ENCODE peak calls at places on chromosome 18, in four cellular contexts. Q is HepG2, Z is GM12878, K is K562. T is an unnamed sample.

GRCh38 chr18:27136208-27136535 is 48.9 kb downstream of the CHST9 start:
- DNase-seq in K (no peak), Z (no peak), Q (peak; percentile 86), T (peak; percentile 28)

GRCh38 chr18:65761636-65762310 is 11.0 kb downstream of the CDH7 start:
- DNase-seq in Q (no peak), Z (no peak), K (no peak), T (no peak)

GRCh38 chr18:70469916-70470315 is 181.1 kb downstream of the SOCS6 start:
- DNase-seq in Z (no peak), K (no peak), Q (no peak), T (no peak)

GRCh38 chr18:63071566-63072175 is 247.9 kb downstream of the BCL2 start:
- DNase-seq in Z (no peak), K (no peak), Q (no peak), T (no peak)

GRCh38 chr18:34801769-34802168 is 91.7 kb downstream of the DTNA start:
- DNase-seq in Z (no peak), K (no peak), Q (no peak), T (no peak)

GRCh38 chr18:75198046-75198445 is 10.9 kb downstream of the PTGR3 start:
- DNase-seq in Q (no peak), K (no peak), Z (no peak), T (no peak)

GRCh38 chr18:27378396-27379094 is 193.4 kb upstream of the CHST9 start:
- DNase-seq in Q (no peak), Z (no peak), K (no peak), T (no peak)

GRCh38 chr18:57438669-57439616 is 3.8 kb downstream of the ONECUT2 start:
- DNase-seq in Z (no peak), K (no peak), Q (no peak), T (no peak)

GRCh38 chr18:9971313-9971920 is 57.6 kb downstream of the VAPA start:
- DNase-seq in K (peak; percentile 81), Z (peak; percentile 27), Q (peak; percentile 64), T (peak; percentile 72)

GRCh38 chr18:73881396-73881795 is 266.2 kb downstream of the FBXO15 start:
- DNase-seq in Z (no peak), K (no peak), Q (no peak), T (no peak)
- TF ChIP-seq POLR2AphosphoS2 in Z (no peak), K (no peak), Q (no peak), T (no peak)

GRCh38 chr18:72867721-72868665 is at the start of gene NETO1:
- DNase-seq in K (no peak), Q (no peak), Z (no peak), T (no peak)

GRCh38 chr18:72866901-72867701 is 686 bp downstream of the NETO1 start:
- DNase-seq in Q (no peak), Z (no peak), K (no peak), T (no peak)

GRCh38 chr18:72868666-72869661 is 1.2 kb upstream of the NETO1 start:
- DNase-seq in Q (no peak), K (no peak), Z (no peak), T (no peak)

GRCh38 chr18:72869786-72870185 is 2.0 kb upstream of the NETO1 start:
- DNase-seq in Z (no peak), K (no peak), Q (no peak), T (no peak)

DNA sequence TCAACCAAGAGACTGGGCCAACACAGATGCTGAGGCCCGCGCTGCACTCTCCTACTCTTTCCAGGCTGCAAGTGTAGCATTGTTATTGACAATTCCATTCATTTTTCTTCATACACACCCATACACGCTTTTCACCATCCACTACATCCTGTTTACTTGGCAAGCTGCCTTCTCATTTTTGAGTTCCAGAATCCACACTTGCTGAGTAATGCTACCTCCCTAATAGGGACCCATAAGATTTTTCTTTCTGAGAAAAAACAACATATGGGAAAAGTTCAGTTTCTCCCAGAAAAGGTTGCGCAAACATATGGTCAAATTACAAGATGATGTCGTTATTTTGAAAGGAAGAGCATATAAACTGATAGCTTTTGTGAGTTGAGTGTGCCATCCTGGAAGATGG is 3.3 kb upstream of the NETO1 start:
- DNase-seq in K (no peak), Z (no peak), Q (no peak), T (no peak)
- TF ChIP-seq POLR2AphosphoS2 in K (no peak), Z (no peak), Q (no peak), T (no peak)

GRCh38 chr18:33074125-33074524 is 301.3 kb upstream of the KLHL14 start:
- DNase-seq in K (no peak), Q (no peak), Z (no peak), T (no peak)
- TF ChIP-seq POLR2AphosphoS2 in K (no peak), Q (no peak), Z (no peak), T (no peak)

GRCh38 chr18:50832754-50833153 is 12.9 kb upstream of the MRO start:
- DNase-seq in Z (peak; percentile 26), Q (no peak), K (no peak), T (no peak)

GRCh38 chr18:50830544-50830943 is 10.7 kb upstream of the MRO start:
- DNase-seq in K (no peak), Z (no peak), Q (no peak), T (no peak)

GRCh38 chr18:50839996-50840395 is 20.2 kb upstream of the MRO start:
- DNase-seq in Z (no peak), K (peak; percentile 17), Q (no peak), T (no peak)

GRCh38 chr18:50839341-50839740 is 19.5 kb upstream of the MRO start:
- DNase-seq in K (no peak), Z (no peak), Q (no peak), T (no peak)

DNA sequence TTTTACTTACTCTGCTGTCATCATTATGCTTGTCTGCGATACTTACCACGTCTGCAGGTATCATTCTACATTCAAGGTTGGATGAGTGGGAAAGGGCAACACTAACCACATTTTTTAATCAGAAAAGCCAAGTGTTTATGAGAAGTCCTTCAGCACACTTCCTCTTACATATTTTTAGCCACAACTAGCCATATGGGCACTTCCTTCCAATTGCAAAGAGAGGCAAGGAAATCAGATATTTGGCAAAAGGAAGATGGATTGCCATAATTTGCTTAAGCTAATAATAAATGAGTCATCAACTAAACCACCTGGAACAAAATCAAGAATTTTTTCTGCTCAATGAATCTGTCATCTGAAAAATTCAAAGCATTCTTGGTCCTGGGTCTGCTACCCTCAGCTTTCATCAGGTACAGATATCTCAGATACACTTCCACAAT is 16.7 kb upstream of the MRO start:
- DNase-seq in K (no peak), Q (no peak), Z (peak; percentile 32), T (no peak)
- TF ChIP-seq POLR2AphosphoS2 in K (no peak), Q (no peak), Z (no peak), T (no peak)

T was measured in A549.